ENCODE peak calls at places on chromosome 10, in six cellular contexts. Z, G, E, K, R and D are unnamed samples.

GRCh38 chr10:33368086-33368485 is 33.6 kb upstream of the NRP1 start:
- DNase-seq in Z (no peak), G (no peak), E (no peak), K (no peak), R (no peak), D (no peak)

GRCh38 chr10:77339156-77339555 is 298.5 kb downstream of the KCNMA1 start:
- DNase-seq in Z (no peak), G (no peak), E (no peak), K (no peak), R (no peak), D (no peak)

GRCh38 chr10:60733189-60733815 is 45.0 kb upstream of the CDK1 start:
- DNase-seq in Z (no peak), G (peak; percentile 73), E (peak; percentile 45), K (no peak), R (peak; percentile 60), D (peak; percentile 65)

GRCh38 chr10:50805981-50806622 is 66.4 kb downstream of the ASAH2B start:
- DNase-seq in Z (no peak), G (no peak), E (no peak), K (no peak), R (no peak), D (no peak)

GRCh38 chr10:71585579-71586092 is 133.9 kb downstream of the C10orf105 start:
- DNase-seq in Z (no peak), G (no peak), E (no peak), K (no peak), R (no peak), D (no peak)

GRCh38 chr10:84783386-84783785 is 455.0 kb downstream of the CCSER2 start:
- DNase-seq in Z (no peak), G (peak; percentile 28), E (peak; percentile 40), K (no peak), R (no peak), D (no peak)

GRCh38 chr10:124619195-124619594 is 125.0 kb downstream of the FAM53B start:
- DNase-seq in Z (no peak), G (no peak), E (no peak), K (no peak), R (peak; percentile 80), D (no peak)

GRCh38 chr10:34815174-34816066 is at the start of gene PARD3:
- DNase-seq in Z (peak; percentile 79), G (peak; percentile 78), E (peak; percentile 71), K (peak; percentile 87), R (peak; percentile 68), D (peak; percentile 78)

GRCh38 chr10:7932301-7933036 is 114.2 kb downstream of the TAF3 start:
- DNase-seq in Z (no peak), G (no peak), E (no peak), K (no peak), R (no peak), D (no peak)

GRCh38 chr10:53491774-53492173 is 719.2 kb upstream of the MBL2 start:
- DNase-seq in Z (no peak), G (no peak), E (no peak), K (no peak), R (no peak), D (no peak)

GRCh38 chr10:73253226-73253557 is 748 bp upstream of the MRPS16 start:
- DNase-seq in Z (no peak), G (no peak), E (peak; percentile 42), K (no peak), R (no peak), D (no peak)

GRCh38 chr10:63935705-63936104 is 414.5 kb downstream of the REEP3 start:
- DNase-seq in Z (no peak), G (no peak), E (peak; percentile 13), K (no peak), R (no peak), D (no peak)

GRCh38 chr10:100528885-100529472 is 692 bp downstream of the NDUFB8 start:
- DNase-seq in Z (no peak), G (no peak), E (no peak), K (peak; percentile 67), R (no peak), D (no peak)

GRCh38 chr10:124696446-124697392 is 47.5 kb downstream of the FAM53B start:
- DNase-seq in Z (no peak), G (no peak), E (no peak), K (no peak), R (no peak), D (no peak)

GRCh38 chr10:97127960-97128850 is 57.6 kb downstream of the SLIT1 start:
- DNase-seq in Z (no peak), G (peak; percentile 20), E (no peak), K (peak; percentile 30), R (no peak), D (no peak)

GRCh38 chr10:69345402-69345801 is 67.1 kb downstream of the HK1 start:
- DNase-seq in Z (no peak), G (peak; percentile 25), E (no peak), K (no peak), R (peak; percentile 67), D (no peak)

GRCh38 chr10:69614130-69614529 is 15.9 kb upstream of the FAM241B start:
- DNase-seq in Z (no peak), G (no peak), E (no peak), K (no peak), R (no peak), D (no peak)

GRCh38 chr10:69845574-69846251 is 44.0 kb downstream of the COL13A1 start:
- DNase-seq in Z (no peak), G (peak; percentile 70), E (peak; percentile 29), K (peak; percentile 82), R (peak; percentile 74), D (no peak)

GRCh38 chr10:7408494-7409044 is 2.3 kb downstream of the SFMBT2 start:
- DNase-seq in Z (peak; percentile 51), G (peak; percentile 33), E (peak; percentile 68), K (peak; percentile 81), R (peak; percentile 56), D (peak; percentile 70)

GRCh38 chr10:43371418-43371817 is at the start of gene FXYD4:
- DNase-seq in Z (no peak), G (no peak), E (no peak), K (peak; percentile 40), R (no peak), D (no peak)

GRCh38 chr10:122390271-122390670 is 15.8 kb downstream of the PLEKHA1 start:
- DNase-seq in Z (no peak), G (no peak), E (no peak), K (no peak), R (no peak), D (no peak)

GRCh38 chr10:122390679-122391078 is 16.2 kb downstream of the PLEKHA1 start:
- DNase-seq in Z (no peak), G (no peak), E (no peak), K (no peak), R (no peak), D (no peak)

GRCh38 chr10:122392835-122393234 is 18.3 kb downstream of the PLEKHA1 start:
- DNase-seq in Z (no peak), G (no peak), E (no peak), K (no peak), R (no peak), D (no peak)

GRCh38 chr10:122393288-122393687 is 18.8 kb downstream of the PLEKHA1 start:
- DNase-seq in Z (no peak), G (no peak), E (no peak), K (no peak), R (no peak), D (no peak)

DNA sequence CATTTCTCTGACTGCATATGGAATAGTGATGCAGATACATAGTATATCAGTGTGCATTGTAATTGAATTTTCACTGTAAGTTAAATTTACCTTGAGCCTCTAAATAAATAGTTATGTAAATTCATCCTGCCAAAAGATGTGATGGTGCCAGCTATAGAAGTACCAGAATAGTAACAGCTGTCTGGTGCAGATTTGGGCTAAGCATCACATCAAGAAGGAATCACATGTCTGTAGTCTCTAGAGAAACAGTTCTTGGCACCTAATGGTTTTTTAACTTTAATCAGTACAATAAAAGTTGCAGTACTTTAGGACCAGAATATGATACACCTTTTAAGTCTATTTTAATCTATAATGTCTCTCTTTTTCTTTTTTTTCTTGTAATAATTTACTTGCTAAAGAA is 17.4 kb downstream of the PLEKHA1 start:
- DNase-seq in Z (no peak), G (no peak), E (no peak), K (no peak), R (no peak), D (no peak)
- H3K4me3 ChIP-seq in Z (no peak overlapping the region), G (no peak overlapping the region), E (no peak overlapping the region), K (no peak overlapping the region), R (no peak overlapping the region), D (no peak overlapping the region)

DNA sequence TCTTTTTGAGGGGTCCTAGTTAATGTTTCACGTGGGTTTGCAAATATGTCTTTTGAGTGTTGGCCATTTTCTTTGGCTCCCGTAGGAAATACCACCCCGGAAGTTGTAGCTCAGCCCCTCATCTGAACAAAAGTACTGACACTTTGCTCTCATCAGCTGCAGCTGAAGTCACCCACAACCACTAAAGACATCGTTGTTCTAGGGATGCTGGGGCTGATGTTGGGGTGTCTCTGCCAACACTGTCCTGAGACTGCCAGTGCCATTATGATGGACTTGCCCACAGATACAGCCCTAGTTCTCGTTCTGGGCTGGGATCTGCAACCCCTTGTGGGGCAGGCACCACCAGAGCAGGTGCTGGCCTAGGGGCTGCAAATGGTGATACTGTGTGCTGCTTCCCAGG is 82.6 kb upstream of the ARHGAP21 start:
- DNase-seq in Z (no peak), G (no peak), E (no peak), K (no peak), R (no peak), D (no peak)
- H3K4me1 ChIP-seq in Z (no peaks in the 10 kb centered on the region), G (no peaks in the 10 kb centered on the region), E (no peaks in the 10 kb centered on the region), K (no peaks in the 10 kb centered on the region), R (no peaks in the 10 kb centered on the region), D (no peaks in the 10 kb centered on the region)

DNA sequence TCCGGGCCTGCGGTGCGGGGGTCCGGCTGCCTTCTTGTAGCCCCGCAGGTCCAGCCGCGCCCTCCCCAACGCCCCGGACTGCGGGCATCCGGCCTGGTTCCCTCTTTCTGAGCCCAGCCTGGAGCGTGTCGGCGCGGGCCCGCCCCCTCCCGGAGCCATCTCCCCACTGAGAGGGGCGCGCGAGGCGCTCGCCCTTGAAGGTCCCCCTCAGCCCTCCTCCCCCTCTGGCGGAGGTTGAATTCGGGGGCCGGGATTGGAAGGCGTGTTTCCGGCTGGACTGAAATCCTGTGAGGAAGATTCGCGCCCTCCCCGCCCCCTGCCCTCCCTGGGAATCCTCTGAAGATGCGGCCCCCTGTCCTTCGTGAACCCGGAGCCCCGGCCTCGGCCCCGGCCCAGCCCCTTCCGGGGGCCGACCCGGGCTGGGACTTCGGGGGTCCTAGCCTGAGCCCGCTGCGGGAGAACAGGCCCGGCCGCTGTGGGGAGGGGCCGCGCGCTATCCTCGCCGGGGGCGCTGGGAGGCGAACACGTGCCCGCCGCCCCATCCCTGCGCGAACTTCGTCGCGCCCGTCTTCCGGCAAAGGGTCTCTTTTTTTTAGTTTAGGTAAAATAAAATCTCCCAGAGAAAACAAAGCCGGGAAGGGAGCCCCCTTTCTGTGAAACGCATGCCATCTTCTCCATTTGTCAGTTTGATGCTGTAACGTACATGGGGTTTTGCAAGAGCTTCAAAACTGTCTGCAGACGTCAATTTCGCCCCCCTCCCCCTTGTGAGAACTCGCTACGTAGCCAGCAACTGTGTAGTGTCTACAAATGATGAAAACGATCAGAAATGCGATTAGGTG is 636 bp downstream of the PDCD4 start:
- DNase-seq in Z (peak; percentile 78), G (peak; percentile 90), E (peak; percentile 88), K (peak; percentile 89), R (peak; percentile 52), D (peak; percentile 69)
- TF ChIP-seq POLR2A in Z (peak; percentile 44), G (peak; percentile 56), E (peak; percentile 18), K (peak; percentile 35), R (peak; percentile 23), D (no peak)

DNA sequence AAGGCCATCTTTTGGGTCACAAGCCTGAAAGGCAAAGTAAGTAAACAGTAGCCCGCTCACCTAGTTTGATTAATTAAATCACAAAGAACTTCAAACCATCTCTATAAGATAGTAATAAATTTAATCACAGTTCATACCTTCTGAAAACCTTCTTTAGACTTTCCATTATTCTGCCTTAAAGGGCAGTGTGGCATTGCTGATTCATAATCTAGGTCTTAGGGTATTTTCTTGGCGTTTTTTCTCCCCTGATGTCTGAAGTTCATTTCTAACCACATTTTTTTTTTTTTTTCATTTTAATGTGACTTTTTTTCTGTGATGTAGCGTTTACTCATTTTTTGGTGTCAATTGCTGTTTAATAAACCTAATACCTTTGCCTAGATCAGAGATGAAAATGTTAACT is 27.5 kb downstream of the LOXL4 start:
- DNase-seq in Z (no peak), G (no peak), E (no peak), K (no peak), R (no peak), D (no peak)
- H3K4me3 ChIP-seq in Z (no peak overlapping the region), G (no peak overlapping the region), E (no peak overlapping the region), K (no peak overlapping the region), R (no peak overlapping the region), D (no peak overlapping the region)